ENCODE peak calls at places on chromosomes 6 and 20, in five cellular contexts. M, K, F, G and V are unnamed samples.

GRCh38 chr6:165939047-165939446 is 228.6 kb downstream of the TBXT start:
- DNase-seq in F (no peak), G (no peak), M (no peak), K (no peak), V (no peak)

GRCh38 chr6:103284835-103285234 is 1574.9 kb downstream of the HACE1 start:
- DNase-seq in K (no peak), M (no peak), F (no peak), G (no peak), V (no peak)

GRCh38 chr6:19851273-19852089 is 14.3 kb downstream of the ID4 start:
- DNase-seq in G (peak; percentile 48), K (peak; percentile 63), M (peak; percentile 72), F (peak; percentile 46), V (peak; percentile 15)

GRCh38 chr6:14824835-14825223 is 421.0 kb upstream of the JARID2 start:
- DNase-seq in F (no peak), G (no peak), M (no peak), K (no peak), V (no peak)

GRCh38 chr6:28922841-28923317 is 906 bp downstream of the TRIM27 start:
- DNase-seq in G (peak; percentile 47), M (peak; percentile 22), K (no peak), F (peak; percentile 27), V (no peak)

GRCh38 chr20:44651507-44652373 is at the start of gene ADA:
- DNase-seq in G (peak; percentile 74), K (peak; percentile 60), M (peak; percentile 62), F (no peak), V (peak; percentile 44)

GRCh38 chr20:61895016-61895415 is 170.7 kb downstream of the TAF4 start:
- DNase-seq in K (no peak), M (no peak), F (no peak), G (no peak), V (no peak)

GRCh38 chr6:134368670-134369069 is 50.8 kb upstream of the SGK1 start:
- DNase-seq in K (no peak), F (no peak), G (no peak), M (no peak), V (no peak)

GRCh38 chr20:40849456-40849855 is 160.4 kb upstream of the MAFB start:
- DNase-seq in K (no peak), G (no peak), F (no peak), M (no peak), V (no peak)

GRCh38 chr6:36874443-36875249 is at the start of gene PPIL1:
- DNase-seq in F (peak; percentile 77), M (peak; percentile 91), K (peak; percentile 75), G (peak; percentile 85), V (peak; percentile 97)
- TF ChIP-seq POLR2A in F (no peak), M (peak; percentile 4), K (peak; percentile 35), G (no peak), V (peak; percentile 75)

DNA sequence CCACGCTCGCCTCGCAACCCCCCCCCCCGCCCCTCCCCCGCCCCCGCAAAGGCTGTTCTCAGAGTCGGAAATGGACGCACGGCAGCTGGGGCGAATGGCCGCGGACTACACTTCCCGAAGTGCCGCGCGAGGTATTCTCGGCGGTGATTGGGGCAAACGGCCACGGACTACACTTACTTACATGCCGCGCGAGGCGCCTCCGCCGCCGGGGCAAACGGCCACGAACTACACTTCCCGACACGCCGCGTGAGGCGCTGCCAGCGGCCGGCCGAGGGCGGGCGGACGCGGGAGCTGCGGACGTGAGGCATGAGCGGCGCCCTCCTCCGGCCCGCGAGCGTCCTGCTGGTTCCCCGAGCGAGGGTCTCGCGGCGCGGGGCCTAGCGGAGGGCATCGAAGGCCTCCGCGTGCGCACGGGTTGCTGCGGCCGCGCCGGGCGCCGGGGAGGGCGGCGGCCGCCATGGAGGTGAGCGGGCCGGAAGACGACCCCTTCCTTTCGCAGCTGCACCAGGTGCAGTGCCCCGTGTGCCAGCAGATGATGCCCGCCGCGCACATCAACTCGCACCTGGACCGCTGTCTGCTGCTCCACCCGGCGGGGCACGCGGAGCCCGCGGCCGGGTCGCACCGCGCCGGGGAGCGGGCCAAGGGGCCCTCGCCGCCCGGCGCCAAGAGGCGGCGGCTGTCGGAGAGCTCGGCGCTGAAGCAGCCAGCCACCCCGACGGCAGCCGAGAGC is at the start of gene WRNIP1:
- DNase-seq in F (peak; percentile 97), K (peak; percentile 93), M (peak; percentile 98), G (peak; percentile 99), V (peak; percentile 99)
- TF ChIP-seq POLR2A in F (peak; percentile 82), K (peak; percentile 89), M (peak; percentile 76), G (peak; percentile 78), V (peak; percentile 75)

GRCh38 chr6:137870744-137871247 is 3.7 kb downstream of the TNFAIP3 start:
- DNase-seq in G (no peak), K (no peak), F (no peak), M (no peak), V (peak; percentile 5)

GRCh38 chr6:137871299-137871698 is 4.2 kb downstream of the TNFAIP3 start:
- DNase-seq in K (no peak), M (no peak), G (no peak), F (no peak), V (no peak)

GRCh38 chr6:137873273-137873762 is 6.3 kb downstream of the TNFAIP3 start:
- DNase-seq in F (peak; percentile 85), M (peak; percentile 82), K (peak; percentile 43), G (peak; percentile 85), V (peak; percentile 37)

GRCh38 chr6:137870286-137870685 is 3.2 kb downstream of the TNFAIP3 start:
- DNase-seq in F (no peak), G (no peak), K (no peak), M (no peak), V (no peak)

DNA sequence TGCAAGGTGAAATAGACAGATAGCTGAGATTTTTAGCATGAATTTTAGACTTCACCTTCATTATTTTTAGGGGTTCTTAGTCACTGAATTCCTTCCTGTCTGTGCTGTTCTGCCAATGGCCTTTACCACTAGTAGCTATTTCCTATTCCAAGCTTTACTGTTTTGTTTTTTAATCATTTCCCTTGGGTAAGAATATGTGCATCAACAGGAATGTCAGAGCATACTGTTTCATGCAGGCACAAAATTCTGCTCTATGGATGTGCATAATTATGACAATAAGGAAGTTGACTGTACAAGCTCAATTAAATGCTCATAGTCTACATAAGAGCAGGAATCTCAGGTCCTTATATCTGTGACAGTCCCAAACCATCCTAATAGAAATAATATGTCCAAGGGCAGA is 5.0 kb downstream of the TNFAIP3 start:
- DNase-seq in G (no peak), K (no peak), F (no peak), M (no peak), V (no peak)
- TF ChIP-seq POLR2A in G (no peak), K (no peak), F (no peak), M (no peak), V (no peak)

GRCh38 chr6:72728706-72729343 is 107.0 kb downstream of the KCNQ5 start:
- DNase-seq in K (no peak), G (no peak), M (no peak), F (no peak), V (no peak)
- TF ChIP-seq POLR2A in K (no peak), G (no peak), M (no peak), F (no peak), V (no peak)

GRCh38 chr6:31528821-31529328 is at the start of gene MCCD1:
- DNase-seq in K (no peak), M (no peak), F (no peak), G (no peak), V (no peak)
- TF ChIP-seq POLR2A in K (no peak), M (no peak), F (no peak), G (no peak), V (no peak)